ENCODE peak calls at places on chromosomes 16 and 17, in five cellular contexts. One of them, this sample, is unnamed.
A peak's percentile ranks its signal among the peaks of the same experiment; 100 is the strongest.

GRCh38 chr16:57760357-57761160 is 25.0 kb downstream of the KATNB1 start:
- DNase-seq in GM12878: no peak
- DNase-seq in A549: no peak
- DNase-seq in HepG2: no peak
- DNase-seq in H1: no peak
- DNase-seq in this sample: no peak

GRCh38 chr17:58534901-58535421 is 20.5 kb upstream of the MTMR4 start:
- DNase-seq in GM12878: no peak
- DNase-seq in A549: peak; percentile 59
- DNase-seq in HepG2: peak; percentile 33
- DNase-seq in H1: no peak
- DNase-seq in this sample: peak; percentile 33

GRCh38 chr17:885971-886571 is 93.5 kb downstream of the NXN start:
- DNase-seq in GM12878: no peak
- DNase-seq in A549: no peak
- DNase-seq in HepG2: no peak
- DNase-seq in H1: no peak
- DNase-seq in this sample: no peak

GRCh38 chr17:57420674-57421392 is 164.5 kb downstream of the MSI2 start:
- DNase-seq in GM12878: no peak
- DNase-seq in A549: no peak
- DNase-seq in HepG2: no peak
- DNase-seq in H1: no peak
- DNase-seq in this sample: peak; percentile 77

GRCh38 chr17:27244481-27245223 is 49.3 kb upstream of the WSB1 start:
- DNase-seq in GM12878: no peak
- DNase-seq in A549: peak; percentile 58
- DNase-seq in HepG2: peak; percentile 53
- DNase-seq in H1: peak; percentile 52
- DNase-seq in this sample: no peak

GRCh38 chr16:87121816-87122215 is 195.4 kb downstream of the C16orf95 start:
- DNase-seq in GM12878: no peak
- DNase-seq in A549: no peak
- DNase-seq in HepG2: no peak
- DNase-seq in H1: no peak
- DNase-seq in this sample: no peak

GRCh38 chr17:65022751-65023421 is 33.7 kb downstream of the GNA13 start:
- DNase-seq in GM12878: peak; percentile 96
- DNase-seq in A549: no peak
- DNase-seq in HepG2: peak; percentile 15
- DNase-seq in H1: no peak
- DNase-seq in this sample: no peak

GRCh38 chr17:76847031-76847430 is 21.2 kb upstream of the MGAT5B start:
- DNase-seq in GM12878: no peak
- DNase-seq in A549: no peak
- DNase-seq in HepG2: no peak
- DNase-seq in H1: no peak
- DNase-seq in this sample: no peak

GRCh38 chr16:30925646-30926332 is 2.4 kb downstream of the FBXL19 start:
- DNase-seq in GM12878: no peak
- DNase-seq in A549: no peak
- DNase-seq in HepG2: no peak
- DNase-seq in H1: no peak
- DNase-seq in this sample: no peak

GRCh38 chr16:12086861-12087260 is 110.3 kb downstream of the SNX29 start:
- DNase-seq in GM12878: no peak
- DNase-seq in A549: no peak
- DNase-seq in HepG2: no peak
- DNase-seq in H1: no peak
- DNase-seq in this sample: no peak

GRCh38 chr17:300881-301280 is 51.7 kb downstream of the RPH3AL start:
- DNase-seq in GM12878: no peak
- DNase-seq in A549: no peak
- DNase-seq in HepG2: no peak
- DNase-seq in H1: no peak
- DNase-seq in this sample: no peak

GRCh38 chr17:78163881-78164747 is 4.3 kb upstream of the SYNGR2 start:
- DNase-seq in GM12878: no peak
- DNase-seq in A549: no peak
- DNase-seq in HepG2: no peak
- DNase-seq in H1: no peak
- DNase-seq in this sample: no peak

GRCh38 chr17:12603566-12603965 is 62.1 kb upstream of the MYOCD start:
- DNase-seq in GM12878: no peak
- DNase-seq in A549: no peak
- DNase-seq in HepG2: no peak
- DNase-seq in H1: no peak
- DNase-seq in this sample: no peak
- TF ChIP-seq HDAC2 in GM12878: no peak
- TF ChIP-seq HDAC2 in A549: no peak
- TF ChIP-seq HDAC2 in HepG2: no peak
- TF ChIP-seq HDAC2 in H1: no peak
- TF ChIP-seq HDAC2 in this sample: no peak

GRCh38 chr17:82097919-82098168 is 192 bp downstream of the FASN start:
- DNase-seq in GM12878: no peak
- DNase-seq in A549: no peak
- DNase-seq in HepG2: no peak
- DNase-seq in H1: no peak
- DNase-seq in this sample: no peak
- TF ChIP-seq HDAC2 in GM12878: no peak
- TF ChIP-seq HDAC2 in A549: no peak
- TF ChIP-seq HDAC2 in HepG2: no peak
- TF ChIP-seq HDAC2 in H1: no peak
- TF ChIP-seq HDAC2 in this sample: no peak

GRCh38 chr16:35102780-35103403 is 1643.5 kb downstream of the TP53TG3F start:
- DNase-seq in GM12878: no peak
- DNase-seq in A549: peak; percentile 9
- DNase-seq in HepG2: peak; percentile 3
- DNase-seq in H1: no peak
- DNase-seq in this sample: peak; percentile 26
- TF ChIP-seq HDAC2 in GM12878: no peak
- TF ChIP-seq HDAC2 in A549: no peak
- TF ChIP-seq HDAC2 in HepG2: no peak
- TF ChIP-seq HDAC2 in H1: no peak
- TF ChIP-seq HDAC2 in this sample: no peak

GRCh38 chr17:12664894-12665262 is 812 bp upstream of the MYOCD start:
- DNase-seq in GM12878: no peak
- DNase-seq in A549: no peak
- DNase-seq in HepG2: no peak
- DNase-seq in H1: no peak
- DNase-seq in this sample: no peak
- TF ChIP-seq HDAC2 in GM12878: no peak
- TF ChIP-seq HDAC2 in A549: no peak
- TF ChIP-seq HDAC2 in HepG2: no peak
- TF ChIP-seq HDAC2 in H1: no peak
- TF ChIP-seq HDAC2 in this sample: no peak

GRCh38 chr16:81522141-81522701 is 77.6 kb downstream of the CMIP start:
- DNase-seq in GM12878: no peak
- DNase-seq in A549: peak; percentile 60
- DNase-seq in HepG2: no peak
- DNase-seq in H1: peak; percentile 65
- DNase-seq in this sample: peak; percentile 68
- TF ChIP-seq HDAC2 in GM12878: no peak
- TF ChIP-seq HDAC2 in A549: no peak
- TF ChIP-seq HDAC2 in HepG2: no peak
- TF ChIP-seq HDAC2 in H1: no peak
- TF ChIP-seq HDAC2 in this sample: no peak

GRCh38 chr16:19898924-19899604 is 14.4 kb upstream of the GPRC5B start:
- DNase-seq in GM12878: no peak
- DNase-seq in A549: peak; percentile 66
- DNase-seq in HepG2: peak; percentile 66
- DNase-seq in H1: peak; percentile 86
- DNase-seq in this sample: peak; percentile 60
- TF ChIP-seq HDAC2 in GM12878: no peak
- TF ChIP-seq HDAC2 in A549: no peak
- TF ChIP-seq HDAC2 in HepG2: no peak
- TF ChIP-seq HDAC2 in H1: no peak
- TF ChIP-seq HDAC2 in this sample: no peak

This sample was measured in K562.